ENCODE peak calls at places on chromosomes 13 and 19, in five cellular contexts. One of them, this sample, is unnamed. For H3K36me3, the result is how much of the 10 kb centered on the place peaks cover.

GRCh38 chr19:28633223-28634030 is 579.5 kb downstream of the UQCRFS1 start:
- DNase-seq in endothelial cell of umbilical vein: no peak
- DNase-seq in GM12878: no peak
- DNase-seq in PC-3: peak
- DNase-seq in neural progenitor cell: peak
- DNase-seq in this sample: peak

GRCh38 chr13:37715606-37716015 is 117.0 kb upstream of the POSTN start:
- DNase-seq in endothelial cell of umbilical vein: peak
- DNase-seq in GM12878: no peak
- DNase-seq in PC-3: peak
- DNase-seq in neural progenitor cell: no peak
- DNase-seq in this sample: no peak

GRCh38 chr13:57740719-57741118 is 109.2 kb downstream of the PCDH17 start:
- DNase-seq in endothelial cell of umbilical vein: no peak
- DNase-seq in GM12878: no peak
- DNase-seq in PC-3: no peak
- DNase-seq in neural progenitor cell: no peak
- DNase-seq in this sample: no peak

GRCh38 chr13:110345701-110346100 is 38.6 kb downstream of the COL4A2 start:
- DNase-seq in endothelial cell of umbilical vein: no peak
- DNase-seq in GM12878: no peak
- DNase-seq in PC-3: no peak
- DNase-seq in neural progenitor cell: no peak
- DNase-seq in this sample: no peak

GRCh38 chr13:83780201-83780600 is 102.1 kb downstream of the SLITRK1 start:
- DNase-seq in endothelial cell of umbilical vein: no peak
- DNase-seq in GM12878: no peak
- DNase-seq in PC-3: peak
- DNase-seq in neural progenitor cell: peak
- DNase-seq in this sample: peak

GRCh38 chr13:28338202-28338601 is 156.7 kb downstream of the FLT1 start:
- DNase-seq in endothelial cell of umbilical vein: peak
- DNase-seq in GM12878: no peak
- DNase-seq in PC-3: no peak
- DNase-seq in neural progenitor cell: no peak
- DNase-seq in this sample: no peak

GRCh38 chr13:36310417-36311108 is 12.9 kb upstream of the CCDC169 start:
- DNase-seq in endothelial cell of umbilical vein: no peak
- DNase-seq in GM12878: no peak
- DNase-seq in PC-3: no peak
- DNase-seq in neural progenitor cell: no peak
- DNase-seq in this sample: no peak

GRCh38 chr19:31263317-31263716 is 85.9 kb downstream of the TSHZ3 start:
- DNase-seq in endothelial cell of umbilical vein: no peak
- DNase-seq in GM12878: no peak
- DNase-seq in PC-3: no peak
- DNase-seq in neural progenitor cell: no peak
- DNase-seq in this sample: no peak

DNA sequence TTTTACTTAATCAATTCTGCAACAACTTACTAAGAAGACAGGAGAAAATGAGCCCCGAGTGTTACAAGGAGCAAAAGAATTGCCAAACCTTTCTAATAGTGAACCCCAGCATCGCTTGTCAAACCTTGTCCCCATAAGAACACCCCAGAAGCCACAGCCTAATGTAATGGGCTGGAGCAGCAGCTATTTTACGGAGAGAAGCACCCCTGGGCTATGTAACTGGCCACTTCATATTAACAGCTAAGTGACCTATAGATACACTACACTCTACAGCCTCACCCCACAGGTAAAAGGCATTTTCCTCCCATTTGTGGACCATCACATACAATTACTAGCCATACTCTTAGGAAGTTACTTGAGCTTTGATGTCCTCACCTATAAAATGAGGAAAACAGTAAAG is 27.3 kb upstream of the CPB2 start:
- DNase-seq in endothelial cell of umbilical vein: no peak
- DNase-seq in GM12878: no peak
- DNase-seq in PC-3: no peak
- DNase-seq in neural progenitor cell: no peak
- DNase-seq in this sample: no peak
- H3K36me3 ChIP-seq in endothelial cell of umbilical vein: under half
- H3K36me3 ChIP-seq in GM12878: half or more
- H3K36me3 ChIP-seq in PC-3: under half
- H3K36me3 ChIP-seq in neural progenitor cell: under half
- H3K36me3 ChIP-seq in this sample: under half

DNA sequence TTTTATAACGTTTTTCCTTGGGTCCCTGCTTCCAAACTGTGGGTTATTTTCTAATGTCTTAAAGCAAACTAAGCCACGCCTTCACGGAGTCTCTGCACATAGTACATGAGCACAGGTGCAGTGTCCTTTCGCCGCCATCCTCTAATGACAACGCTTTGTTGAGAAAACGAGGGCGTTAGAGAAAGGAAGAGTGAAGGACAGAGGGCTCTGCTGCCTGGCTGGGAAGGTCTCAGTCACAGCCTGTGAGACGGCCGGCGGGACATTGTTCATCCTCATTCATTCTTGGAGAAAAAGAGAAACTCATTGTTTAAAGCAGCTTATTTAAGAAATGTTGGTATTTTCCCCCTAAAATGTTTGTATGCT is 9.5 kb downstream of the IL17D start:
- DNase-seq in endothelial cell of umbilical vein: peak
- DNase-seq in GM12878: no peak
- DNase-seq in PC-3: no peak
- DNase-seq in neural progenitor cell: peak
- DNase-seq in this sample: no peak
- H2AFZ ChIP-seq in endothelial cell of umbilical vein: peak
- H2AFZ ChIP-seq in GM12878: peak
- H2AFZ ChIP-seq in PC-3: peak
- H2AFZ ChIP-seq in neural progenitor cell: peak
- H2AFZ ChIP-seq in this sample: peak

GRCh38 chr19:36120092-36120983 is 5.1 kb downstream of the TBCB start:
- DNase-seq in endothelial cell of umbilical vein: no peak
- DNase-seq in GM12878: no peak
- DNase-seq in PC-3: no peak
- DNase-seq in neural progenitor cell: no peak
- DNase-seq in this sample: no peak

GRCh38 chr19:36125557-36125956 is 10.3 kb downstream of the TBCB start:
- DNase-seq in endothelial cell of umbilical vein: no peak
- DNase-seq in GM12878: no peak
- DNase-seq in PC-3: no peak
- DNase-seq in neural progenitor cell: no peak
- DNase-seq in this sample: no peak

GRCh38 chr19:36121486-36122124 is 6.3 kb downstream of the TBCB start:
- DNase-seq in endothelial cell of umbilical vein: no peak
- DNase-seq in GM12878: no peak
- DNase-seq in PC-3: no peak
- DNase-seq in neural progenitor cell: no peak
- DNase-seq in this sample: no peak

GRCh38 chr19:36116344-36116637 is 1.0 kb downstream of the TBCB start:
- DNase-seq in endothelial cell of umbilical vein: no peak
- DNase-seq in GM12878: no peak
- DNase-seq in PC-3: no peak
- DNase-seq in neural progenitor cell: no peak
- DNase-seq in this sample: no peak

GRCh38 chr19:36120984-36121358 is 5.7 kb downstream of the TBCB start:
- DNase-seq in endothelial cell of umbilical vein: no peak
- DNase-seq in GM12878: no peak
- DNase-seq in PC-3: no peak
- DNase-seq in neural progenitor cell: no peak
- DNase-seq in this sample: no peak
- H3K36me3 ChIP-seq in endothelial cell of umbilical vein: under half
- H3K36me3 ChIP-seq in GM12878: under half
- H3K36me3 ChIP-seq in PC-3: under half
- H3K36me3 ChIP-seq in neural progenitor cell: under half
- H3K36me3 ChIP-seq in this sample: under half

DNA sequence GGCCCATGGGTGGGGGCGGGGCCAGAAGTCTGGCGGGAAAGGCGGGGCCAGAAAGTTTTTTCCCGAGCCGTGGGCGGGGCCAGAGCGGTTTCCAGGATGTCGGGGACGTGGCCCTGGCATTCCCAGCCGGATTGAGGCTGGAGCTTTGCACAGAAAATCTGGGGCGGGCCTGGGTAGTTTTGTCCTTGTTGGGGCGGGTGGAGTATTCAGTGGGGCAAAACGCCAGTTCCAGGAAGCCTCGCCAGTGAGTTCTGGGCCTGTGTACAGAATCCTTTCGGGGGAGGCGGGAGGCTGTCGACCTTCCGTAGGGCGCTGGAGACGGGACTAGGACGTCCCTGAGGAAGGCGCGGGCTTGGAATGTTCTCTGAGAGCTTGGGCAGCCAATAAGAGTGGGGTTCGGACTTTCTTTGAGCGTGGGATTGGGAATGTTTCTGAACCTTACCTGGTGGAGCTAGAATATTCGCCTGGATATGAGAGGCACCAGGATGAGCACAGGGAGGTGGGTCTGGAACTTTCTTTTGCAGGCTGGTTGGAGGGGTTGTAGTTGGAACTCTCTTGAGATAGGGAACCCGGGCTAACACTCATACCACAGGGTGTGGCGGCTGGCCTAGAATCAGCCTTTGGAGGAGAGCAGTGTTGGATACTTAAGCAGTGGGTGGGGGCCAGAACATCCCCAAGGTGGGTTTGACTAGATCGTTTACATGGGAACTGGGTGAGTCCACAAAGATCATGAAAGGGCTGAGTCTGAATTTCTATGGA is 1.3 kb downstream of the CCDC9 start:
- DNase-seq in endothelial cell of umbilical vein: no peak
- DNase-seq in GM12878: no peak
- DNase-seq in PC-3: no peak
- DNase-seq in neural progenitor cell: no peak
- DNase-seq in this sample: no peak
- H2AFZ ChIP-seq in endothelial cell of umbilical vein: peak
- H2AFZ ChIP-seq in GM12878: peak
- H2AFZ ChIP-seq in PC-3: peak
- H2AFZ ChIP-seq in neural progenitor cell: peak
- H2AFZ ChIP-seq in this sample: no peak

DNA sequence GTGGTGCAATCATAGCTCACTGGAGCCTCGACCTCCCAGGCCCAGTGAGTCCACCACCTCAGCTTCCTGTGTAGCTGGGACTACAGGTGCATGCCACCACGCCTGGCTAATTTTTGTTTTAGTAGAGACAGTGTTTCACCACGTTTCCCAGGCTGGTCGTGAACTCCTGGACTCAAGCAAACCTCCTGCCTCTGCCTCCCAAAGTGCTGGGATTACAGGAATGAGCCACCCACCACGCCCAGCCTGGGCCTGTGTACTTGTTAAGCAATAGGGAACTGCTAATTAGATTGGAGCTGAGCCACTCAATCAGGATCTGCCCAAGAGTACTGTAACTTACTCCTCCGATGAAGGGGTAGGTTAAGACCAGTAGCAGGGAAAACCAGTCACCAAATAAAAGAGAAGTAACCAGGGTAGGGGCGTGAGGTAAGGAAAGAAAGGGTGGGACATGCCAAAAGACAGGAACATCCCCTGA is 2.4 kb downstream of the DDX39A start:
- DNase-seq in endothelial cell of umbilical vein: no peak
- DNase-seq in GM12878: no peak
- DNase-seq in PC-3: no peak
- DNase-seq in neural progenitor cell: no peak
- DNase-seq in this sample: no peak
- H3K36me3 ChIP-seq in endothelial cell of umbilical vein: under half
- H3K36me3 ChIP-seq in GM12878: under half
- H3K36me3 ChIP-seq in PC-3: under half
- H3K36me3 ChIP-seq in neural progenitor cell: under half
- H3K36me3 ChIP-seq in this sample: under half

DNA sequence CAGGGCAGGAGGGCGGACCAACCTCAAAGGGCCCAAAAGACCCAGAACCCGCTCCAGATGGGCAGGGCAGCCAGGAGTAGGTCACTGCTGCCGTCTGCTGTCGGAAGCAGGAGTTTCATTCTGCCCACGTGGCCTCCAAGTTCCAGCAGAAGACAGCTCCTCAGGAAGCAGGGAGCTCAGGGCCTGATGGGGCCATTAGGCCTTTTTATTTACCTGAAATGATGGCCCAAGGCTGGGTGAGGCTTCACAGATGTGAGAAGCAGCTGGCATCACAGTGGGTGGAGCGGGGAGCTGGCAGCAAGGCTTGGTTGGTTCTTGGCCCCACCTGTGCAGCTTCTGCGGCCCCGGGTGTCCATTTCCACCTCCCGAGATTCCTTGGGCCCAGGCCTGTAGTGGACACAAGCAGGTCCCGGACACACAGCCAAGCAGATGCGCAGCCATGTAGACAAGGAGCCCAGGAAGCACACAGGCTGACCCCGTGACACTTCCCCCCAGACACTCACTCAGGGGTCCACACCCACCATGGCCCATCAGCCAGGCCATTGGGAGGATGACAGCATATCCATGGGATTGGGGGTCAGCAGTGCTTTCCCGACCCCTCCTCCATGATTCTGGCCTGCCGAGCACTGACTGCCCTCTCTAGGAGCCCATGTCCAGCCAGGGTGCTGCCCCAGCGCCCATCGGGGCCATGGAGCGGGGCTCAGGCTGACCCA is 26.4 kb downstream of the C13orf46 start:
- DNase-seq in endothelial cell of umbilical vein: peak
- DNase-seq in GM12878: no peak
- DNase-seq in PC-3: peak
- DNase-seq in neural progenitor cell: peak
- DNase-seq in this sample: peak
- H2AFZ ChIP-seq in endothelial cell of umbilical vein: no peak
- H2AFZ ChIP-seq in GM12878: no peak
- H2AFZ ChIP-seq in PC-3: no peak
- H2AFZ ChIP-seq in neural progenitor cell: no peak
- H2AFZ ChIP-seq in this sample: no peak

DNA sequence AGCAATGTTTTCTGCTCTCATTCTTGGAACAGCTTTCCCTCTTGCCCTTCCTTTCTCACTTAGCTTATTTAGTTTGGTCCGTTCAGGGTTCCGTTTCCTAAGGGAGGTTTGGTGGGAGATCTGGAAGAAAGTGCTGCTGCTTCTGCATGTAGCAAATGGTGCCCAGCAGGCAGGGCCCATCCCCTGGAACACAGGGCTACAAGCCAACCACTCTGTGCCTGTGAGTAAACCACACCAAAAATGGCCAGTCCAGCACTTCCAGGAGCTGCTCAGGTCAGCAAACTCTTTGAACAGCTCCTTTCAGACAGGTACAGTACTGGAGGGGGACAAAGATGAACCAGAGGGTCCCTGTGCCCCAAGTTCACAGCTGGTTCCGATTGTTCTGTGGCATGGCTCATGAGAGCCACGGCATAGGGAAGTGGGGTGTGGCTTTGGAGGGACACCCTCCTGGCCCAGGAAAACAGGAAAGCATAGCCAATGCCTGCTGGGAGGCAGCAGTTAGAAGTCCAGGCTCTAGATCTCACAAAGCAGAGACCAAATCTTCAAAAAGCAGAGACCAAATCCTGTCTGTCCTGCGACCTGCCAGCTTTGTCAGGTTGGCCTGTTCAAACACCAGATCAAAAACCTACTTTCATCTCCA is 39.5 kb downstream of the FAM124A start:
- DNase-seq in endothelial cell of umbilical vein: no peak
- DNase-seq in GM12878: no peak
- DNase-seq in PC-3: no peak
- DNase-seq in neural progenitor cell: no peak
- DNase-seq in this sample: no peak
- H3K36me3 ChIP-seq in endothelial cell of umbilical vein: under half
- H3K36me3 ChIP-seq in GM12878: under half
- H3K36me3 ChIP-seq in PC-3: under half
- H3K36me3 ChIP-seq in neural progenitor cell: under half
- H3K36me3 ChIP-seq in this sample: under half